ENCODE peak calls at places on chromosomes 2 and 18, in six cellular contexts. D is GM12892, B is H1, J is HepG2, Z is K562, G is GM12878. S is an unnamed sample.

GRCh38 chr2:73984922-73985317 is 210 bp downstream of the TET3 start:
- DNase-seq in D (peak; percentile 52), G (no peak), J (peak; percentile 26), B (peak; percentile 72), Z (peak; percentile 57), S (peak; percentile 53)

GRCh38 chr2:15920696-15921095 is 19.7 kb upstream of the MYCN start:
- DNase-seq in G (no peak), J (no peak), D (no peak), B (no peak), Z (no peak), S (no peak)

GRCh38 chr2:156125018-156125417 is 207.5 kb downstream of the NR4A2 start:
- DNase-seq in B (peak; percentile 48), Z (no peak), D (no peak), G (no peak), J (no peak), S (no peak)

GRCh38 chr2:234179031-234179363 is 128.5 kb downstream of the SPP2 start:
- DNase-seq in D (no peak), B (no peak), G (no peak), J (no peak), Z (no peak), S (no peak)

GRCh38 chr2:64857581-64858471 is 131.4 kb upstream of the SLC1A4 start:
- DNase-seq in G (no peak), Z (no peak), D (no peak), J (no peak), B (no peak), S (no peak)

GRCh38 chr2:227853765-227854271 is 17.6 kb upstream of the DAW1 start:
- DNase-seq in J (no peak), D (no peak), B (no peak), G (no peak), Z (no peak), S (no peak)

GRCh38 chr18:56756971-56757370 is 105.8 kb downstream of the WDR7 start:
- DNase-seq in Z (no peak), D (no peak), B (no peak), J (no peak), G (no peak), S (no peak)

GRCh38 chr2:170878061-170878460 is 51.0 kb upstream of the GORASP2 start:
- DNase-seq in B (no peak), J (no peak), D (no peak), Z (no peak), G (no peak), S (no peak)

GRCh38 chr2:230870544-230871360 is 6.0 kb downstream of the ITM2C start:
- DNase-seq in G (no peak), B (peak; percentile 46), Z (no peak), D (no peak), J (no peak), S (no peak)

GRCh38 chr2:236336575-236337464 is 72.6 kb upstream of the ASB18 start:
- DNase-seq in D (no peak), G (no peak), Z (no peak), J (no peak), B (no peak), S (no peak)

GRCh38 chr2:69644506-69644979 is 1.0 kb upstream of the AAK1 start:
- DNase-seq in J (no peak), Z (no peak), B (no peak), D (no peak), G (no peak), S (no peak)

GRCh38 chr2:171434671-171434980 is 600 bp downstream of the DCAF17 start:
- DNase-seq in G (no peak), D (no peak), B (no peak), J (peak; percentile 76), Z (peak; percentile 80), S (no peak)

GRCh38 chr2:229270551-229271410 is at the start of gene PID1:
- DNase-seq in J (no peak), B (peak; percentile 71), G (no peak), Z (no peak), D (no peak), S (no peak)

GRCh38 chr2:2464095-2464494 is 133.0 kb upstream of the MYT1L start:
- DNase-seq in J (no peak), Z (no peak), G (no peak), D (no peak), B (no peak), S (no peak)

GRCh38 chr18:37937287-37937686 is 371.7 kb upstream of the CELF4 start:
- DNase-seq in J (no peak), Z (no peak), G (no peak), D (no peak), B (no peak), S (no peak)

GRCh38 chr18:79169958-79170555 is 100.9 kb downstream of the ATP9B start:
- DNase-seq in J (peak; percentile 10), D (no peak), Z (no peak), B (no peak), G (no peak), S (no peak)

GRCh38 chr2:216216951-216217903 is 108.1 kb downstream of the XRCC5 start:
- DNase-seq in B (no peak), Z (peak; percentile 61), D (no peak), G (no peak), J (peak; percentile 49), S (no peak)

GRCh38 chr2:196174424-196174823 is 3.0 kb upstream of the STK17B start:
- DNase-seq in J (no peak), Z (no peak), D (no peak), B (peak; percentile 50), G (no peak), S (no peak)

GRCh38 chr2:29335391-29335790 is 220.2 kb downstream of the CLIP4 start:
- DNase-seq in Z (no peak), B (no peak), J (no peak), G (no peak), D (no peak), S (no peak)

GRCh38 chr2:240714747-240715725 is 23.4 kb downstream of the AQP12A start:
- DNase-seq in B (no peak), J (no peak), D (no peak), G (no peak), Z (no peak), S (no peak)

GRCh38 chr18:32469190-32469611 is 1.5 kb downstream of the GAREM1 start:
- DNase-seq in J (peak; percentile 41), Z (peak; percentile 4), G (no peak), D (no peak), B (no peak), S (no peak)
- TF ChIP-seq TAF1 in J (no peak), Z (no peak), G (no peak), D (no peak), B (no peak), S (no peak)

GRCh38 chr2:135985018-135985825 is at the start of gene DARS1:
- DNase-seq in D (peak; percentile 80), G (peak; percentile 79), Z (peak; percentile 95), J (peak; percentile 96), B (peak; percentile 97), S (peak; percentile 76)
- TF ChIP-seq POLR2A in D (peak; percentile 86), G (peak; percentile 95), Z (peak; percentile 95), J (peak; percentile 95), B (peak; percentile 89), S (peak; percentile 59)

GRCh38 chr2:38922389-38922788 is 32.7 kb downstream of the ARHGEF33 start:
- DNase-seq in D (no peak), B (no peak), Z (no peak), J (peak; percentile 56), G (no peak), S (no peak)

GRCh38 chr2:38930600-38930999 is 40.9 kb downstream of the ARHGEF33 start:
- DNase-seq in D (no peak), Z (no peak), J (no peak), G (no peak), B (no peak), S (no peak)

GRCh38 chr2:38922902-38923301 is 33.2 kb downstream of the ARHGEF33 start:
- DNase-seq in J (no peak), Z (no peak), B (no peak), D (no peak), G (no peak), S (no peak)

GRCh38 chr2:38925982-38926381 is 36.3 kb downstream of the ARHGEF33 start:
- DNase-seq in D (no peak), Z (peak; percentile 63), B (peak; percentile 55), G (no peak), J (peak; percentile 62), S (no peak)
- TF ChIP-seq TAF1 in D (no peak), Z (no peak), B (no peak), G (no peak), J (no peak), S (no peak)

DNA sequence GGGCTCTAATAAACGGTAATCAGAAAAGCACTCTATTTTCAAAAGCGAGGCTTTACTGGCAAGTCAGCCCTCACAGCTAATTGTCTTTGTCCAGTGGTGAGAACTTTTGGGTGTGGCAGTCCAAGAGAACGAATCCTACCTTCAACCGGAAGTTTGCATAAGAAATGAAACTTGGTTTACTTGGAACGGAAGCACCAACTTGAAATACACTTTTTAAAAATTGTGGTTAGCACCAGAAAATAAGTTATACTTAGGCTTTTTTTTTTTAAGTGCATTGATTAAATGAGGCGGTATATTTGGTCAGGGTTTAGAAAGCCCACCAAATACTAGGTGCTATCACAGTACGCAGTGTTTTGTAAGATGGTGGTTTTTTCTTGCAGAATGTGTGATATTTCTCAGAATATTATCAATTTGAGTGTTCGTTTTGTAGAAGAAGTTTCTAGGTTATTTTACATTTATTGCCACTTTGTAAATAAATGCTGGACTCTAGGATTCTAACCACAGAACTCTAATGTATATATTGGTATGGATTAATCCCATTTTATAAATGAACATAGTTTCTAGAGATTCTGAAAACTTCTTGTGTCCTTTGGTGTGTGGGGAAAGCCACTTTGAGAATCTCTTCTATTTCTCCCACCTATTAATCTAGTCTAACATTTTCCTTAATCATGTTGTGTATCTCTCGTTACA is 1.2 kb downstream of the MYL12A start:
- DNase-seq in Z (peak; percentile 82), J (peak; percentile 61), D (no peak), B (no peak), G (no peak), S (no peak)
- TF ChIP-seq POLR2A in Z (no peak), J (peak; percentile 50), D (peak; percentile 49), B (no peak), G (no peak), S (peak; percentile 36)

GRCh38 chr2:43233218-43234212 is 7.1 kb upstream of the ZFP36L2 start:
- DNase-seq in G (no peak), B (no peak), Z (no peak), J (no peak), D (no peak), S (no peak)
- TF ChIP-seq TAF1 in G (no peak), B (no peak), Z (no peak), J (no peak), D (no peak), S (no peak)

GRCh38 chr2:100902833-100903405 is 83.0 kb downstream of the NPAS2 start:
- DNase-seq in B (no peak), Z (no peak), G (no peak), J (peak; percentile 81), D (no peak), S (no peak)
- TF ChIP-seq POLR2A in B (no peak), Z (no peak), G (no peak), J (no peak), D (no peak), S (no peak)

GRCh38 chr2:27049422-27050280 is 1.8 kb upstream of the AGBL5 start:
- DNase-seq in B (no peak), Z (no peak), D (peak; percentile 80), G (no peak), J (no peak), S (peak; percentile 74)
- TF ChIP-seq TAF1 in B (no peak), Z (no peak), D (no peak), G (no peak), J (no peak), S (no peak)